ENCODE peak calls at places on chromosome 7, in six cellular contexts. One of them, this sample, is unnamed.
A peak's percentile ranks its signal among the peaks of the same experiment; 100 is the strongest.

GRCh38 chr7:41164440-41164839 is 538.5 kb downstream of the INHBA start:
- DNase-seq in cardiac fibroblast: no peak
- DNase-seq in mesothelial cell of epicardium: no peak
- DNase-seq in dorsolateral prefrontal cortex: no peak
- DNase-seq in A673: no peak
- DNase-seq in Calu3: no peak
- DNase-seq in this sample: no peak

GRCh38 chr7:121744319-121744718 is 128.6 kb upstream of the PTPRZ1 start:
- DNase-seq in Calu3: peak; percentile 25
- DNase-seq in cardiac fibroblast: no peak
- DNase-seq in A673: no peak
- DNase-seq in dorsolateral prefrontal cortex: no peak
- DNase-seq in mesothelial cell of epicardium: no peak
- DNase-seq in this sample: no peak

GRCh38 chr7:149001427-149002068 is 26.8 kb downstream of the PDIA4 start:
- DNase-seq in Calu3: no peak
- DNase-seq in A673: no peak
- DNase-seq in dorsolateral prefrontal cortex: no peak
- DNase-seq in mesothelial cell of epicardium: no peak
- DNase-seq in cardiac fibroblast: no peak
- DNase-seq in this sample: no peak

GRCh38 chr7:80735330-80735729 is 96.9 kb downstream of the CD36 start:
- DNase-seq in A673: no peak
- DNase-seq in cardiac fibroblast: no peak
- DNase-seq in Calu3: no peak
- DNase-seq in mesothelial cell of epicardium: no peak
- DNase-seq in dorsolateral prefrontal cortex: no peak
- DNase-seq in this sample: no peak

GRCh38 chr7:101985646-101986199 is 168.3 kb downstream of the CUX1 start:
- DNase-seq in cardiac fibroblast: no peak
- DNase-seq in Calu3: no peak
- DNase-seq in mesothelial cell of epicardium: no peak
- DNase-seq in A673: no peak
- DNase-seq in dorsolateral prefrontal cortex: no peak
- DNase-seq in this sample: no peak

GRCh38 chr7:70599446-70600190 is 532.3 kb upstream of the GALNT17 start:
- DNase-seq in mesothelial cell of epicardium: no peak
- DNase-seq in Calu3: no peak
- DNase-seq in A673: no peak
- DNase-seq in cardiac fibroblast: no peak
- DNase-seq in dorsolateral prefrontal cortex: no peak
- DNase-seq in this sample: no peak

GRCh38 chr7:117127585-117128168 is 174.4 kb downstream of the ST7 start:
- DNase-seq in A673: peak; percentile 82
- DNase-seq in Calu3: peak; percentile 47
- DNase-seq in mesothelial cell of epicardium: no peak
- DNase-seq in cardiac fibroblast: peak; percentile 83
- DNase-seq in dorsolateral prefrontal cortex: no peak
- DNase-seq in this sample: peak; percentile 46

GRCh38 chr7:114806590-114807167 is 115.2 kb upstream of the MDFIC start:
- DNase-seq in A673: peak; percentile 6
- DNase-seq in Calu3: no peak
- DNase-seq in dorsolateral prefrontal cortex: no peak
- DNase-seq in mesothelial cell of epicardium: no peak
- DNase-seq in cardiac fibroblast: no peak
- DNase-seq in this sample: no peak

GRCh38 chr7:28708458-28708951 is 249.6 kb downstream of the TRIL start:
- DNase-seq in cardiac fibroblast: no peak
- DNase-seq in mesothelial cell of epicardium: no peak
- DNase-seq in A673: peak; percentile 92
- DNase-seq in dorsolateral prefrontal cortex: peak; percentile 64
- DNase-seq in Calu3: no peak
- DNase-seq in this sample: no peak

GRCh38 chr7:135879238-135879637 is 97.9 kb downstream of the MTPN start:
- DNase-seq in cardiac fibroblast: peak; percentile 34
- DNase-seq in Calu3: no peak
- DNase-seq in A673: no peak
- DNase-seq in dorsolateral prefrontal cortex: no peak
- DNase-seq in mesothelial cell of epicardium: no peak
- DNase-seq in this sample: no peak

GRCh38 chr7:47461161-47461560 is 120.8 kb downstream of the TNS3 start:
- DNase-seq in A673: no peak
- DNase-seq in mesothelial cell of epicardium: no peak
- DNase-seq in cardiac fibroblast: peak; percentile 66
- DNase-seq in Calu3: no peak
- DNase-seq in dorsolateral prefrontal cortex: no peak
- DNase-seq in this sample: no peak

GRCh38 chr7:152054377-152055230 is 29.1 kb downstream of the GALNT11 start:
- DNase-seq in Calu3: no peak
- DNase-seq in dorsolateral prefrontal cortex: no peak
- DNase-seq in A673: peak; percentile 45
- DNase-seq in cardiac fibroblast: peak; percentile 81
- DNase-seq in mesothelial cell of epicardium: no peak
- DNase-seq in this sample: no peak

GRCh38 chr7:85600425-85600824 is 413.6 kb upstream of the SEMA3D start:
- DNase-seq in dorsolateral prefrontal cortex: no peak
- DNase-seq in Calu3: no peak
- DNase-seq in A673: no peak
- DNase-seq in mesothelial cell of epicardium: no peak
- DNase-seq in cardiac fibroblast: no peak
- DNase-seq in this sample: peak; percentile 10

GRCh38 chr7:10128748-10129147 is 844.9 kb upstream of the PHF14 start:
- DNase-seq in Calu3: peak; percentile 56
- DNase-seq in mesothelial cell of epicardium: no peak
- DNase-seq in cardiac fibroblast: no peak
- DNase-seq in A673: no peak
- DNase-seq in dorsolateral prefrontal cortex: no peak
- DNase-seq in this sample: peak; percentile 33
- TF ChIP-seq CTCF in Calu3: peak; percentile 58
- TF ChIP-seq CTCF in mesothelial cell of epicardium: peak; percentile 36
- TF ChIP-seq CTCF in cardiac fibroblast: no peak
- TF ChIP-seq CTCF in A673: peak; percentile 14
- TF ChIP-seq CTCF in dorsolateral prefrontal cortex: peak; percentile 72
- TF ChIP-seq CTCF in this sample: peak; percentile 62

GRCh38 chr7:2261611-2262010 is 19.6 kb downstream of the NUDT1 start:
- DNase-seq in dorsolateral prefrontal cortex: no peak
- DNase-seq in Calu3: no peak
- DNase-seq in cardiac fibroblast: no peak
- DNase-seq in mesothelial cell of epicardium: no peak
- DNase-seq in A673: no peak
- DNase-seq in this sample: no peak
- TF ChIP-seq CTCF in dorsolateral prefrontal cortex: no peak
- TF ChIP-seq CTCF in Calu3: no peak
- TF ChIP-seq CTCF in cardiac fibroblast: no peak
- TF ChIP-seq CTCF in mesothelial cell of epicardium: no peak
- TF ChIP-seq CTCF in A673: no peak
- TF ChIP-seq CTCF in this sample: no peak

GRCh38 chr7:1705856-1706255 is 35.8 kb downstream of the ELFN1 start:
- DNase-seq in Calu3: no peak
- DNase-seq in cardiac fibroblast: no peak
- DNase-seq in dorsolateral prefrontal cortex: no peak
- DNase-seq in mesothelial cell of epicardium: no peak
- DNase-seq in A673: no peak
- DNase-seq in this sample: no peak
- TF ChIP-seq CTCF in Calu3: no peak
- TF ChIP-seq CTCF in cardiac fibroblast: no peak
- TF ChIP-seq CTCF in dorsolateral prefrontal cortex: no peak
- TF ChIP-seq CTCF in mesothelial cell of epicardium: no peak
- TF ChIP-seq CTCF in A673: no peak
- TF ChIP-seq CTCF in this sample: no peak

DNA sequence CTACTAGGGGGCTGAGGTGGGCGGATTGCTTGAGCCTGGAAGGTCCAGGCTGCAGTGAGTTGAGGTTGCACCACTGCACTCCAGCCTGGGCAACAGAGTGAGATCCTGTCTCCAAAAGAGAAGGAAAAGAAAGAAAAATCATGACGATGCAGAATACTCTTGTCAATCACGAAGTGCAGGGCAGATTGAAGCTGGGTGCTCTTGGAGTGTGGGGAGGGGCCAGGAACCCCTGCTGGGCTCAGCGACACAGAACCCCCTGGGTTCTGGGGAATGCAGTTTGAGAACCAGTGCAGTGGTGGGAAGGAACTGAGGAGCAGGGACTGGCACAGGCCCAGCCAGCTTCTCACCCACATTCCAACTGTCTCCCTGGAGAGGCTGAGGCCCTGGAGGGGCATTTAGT is 10.8 kb upstream of the INTS1 start:
- DNase-seq in mesothelial cell of epicardium: no peak
- DNase-seq in cardiac fibroblast: peak; percentile 47
- DNase-seq in dorsolateral prefrontal cortex: no peak
- DNase-seq in A673: no peak
- DNase-seq in Calu3: no peak
- DNase-seq in this sample: no peak
- TF ChIP-seq CTCF in mesothelial cell of epicardium: no peak
- TF ChIP-seq CTCF in cardiac fibroblast: no peak
- TF ChIP-seq CTCF in dorsolateral prefrontal cortex: no peak
- TF ChIP-seq CTCF in A673: no peak
- TF ChIP-seq CTCF in Calu3: no peak
- TF ChIP-seq CTCF in this sample: no peak

DNA sequence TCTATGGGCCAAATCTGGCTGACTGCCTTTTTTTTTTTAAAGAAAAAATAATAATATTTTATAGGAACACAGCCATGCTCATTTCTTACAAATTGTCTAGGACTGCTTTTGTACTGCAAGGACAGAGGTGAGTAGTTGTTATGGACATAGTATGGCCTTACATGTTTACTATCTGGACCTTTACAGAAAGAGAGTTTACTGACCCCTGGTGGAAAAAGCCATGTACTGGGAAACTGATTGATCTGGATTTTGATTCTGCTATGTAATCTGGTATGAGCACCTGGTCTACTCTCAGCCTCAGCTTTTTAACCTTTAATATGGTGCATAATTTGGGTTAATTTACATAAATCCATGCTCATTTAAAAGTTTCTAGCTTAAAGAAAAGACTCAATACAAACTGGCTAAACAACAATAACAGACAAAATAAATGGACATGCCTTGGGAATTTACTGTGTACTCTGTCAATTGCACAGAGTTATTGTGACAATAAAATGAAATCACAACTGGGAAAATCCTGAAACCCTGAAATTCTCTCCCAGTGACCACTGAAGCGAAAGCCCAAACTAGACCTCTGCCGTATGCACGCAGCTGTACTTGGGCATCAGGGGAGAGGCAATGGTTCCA is 260.7 kb downstream of the BMPER start:
- DNase-seq in Calu3: peak; percentile 22
- DNase-seq in A673: peak; percentile 54
- DNase-seq in dorsolateral prefrontal cortex: no peak
- DNase-seq in mesothelial cell of epicardium: no peak
- DNase-seq in cardiac fibroblast: peak; percentile 70
- DNase-seq in this sample: peak; percentile 5
- TF ChIP-seq CTCF in Calu3: peak; percentile 50
- TF ChIP-seq CTCF in A673: peak; percentile 69
- TF ChIP-seq CTCF in dorsolateral prefrontal cortex: no peak
- TF ChIP-seq CTCF in mesothelial cell of epicardium: peak; percentile 40
- TF ChIP-seq CTCF in cardiac fibroblast: peak; percentile 75
- TF ChIP-seq CTCF in this sample: peak; percentile 72

GRCh38 chr7:158904599-158904998 is 48.2 kb downstream of the DYNC2I1 start:
- DNase-seq in mesothelial cell of epicardium: no peak
- DNase-seq in cardiac fibroblast: no peak
- DNase-seq in Calu3: no peak
- DNase-seq in A673: no peak
- DNase-seq in dorsolateral prefrontal cortex: no peak
- DNase-seq in this sample: no peak

GRCh38 chr7:158910254-158911053 is 54.1 kb downstream of the DYNC2I1 start:
- DNase-seq in A673: no peak
- DNase-seq in cardiac fibroblast: no peak
- DNase-seq in mesothelial cell of epicardium: no peak
- DNase-seq in dorsolateral prefrontal cortex: no peak
- DNase-seq in Calu3: no peak
- DNase-seq in this sample: no peak

GRCh38 chr7:158908552-158908951 is 52.2 kb downstream of the DYNC2I1 start:
- DNase-seq in mesothelial cell of epicardium: no peak
- DNase-seq in Calu3: no peak
- DNase-seq in cardiac fibroblast: no peak
- DNase-seq in A673: no peak
- DNase-seq in dorsolateral prefrontal cortex: no peak
- DNase-seq in this sample: no peak

GRCh38 chr7:158903897-158904541 is 47.7 kb downstream of the DYNC2I1 start:
- DNase-seq in cardiac fibroblast: no peak
- DNase-seq in Calu3: no peak
- DNase-seq in dorsolateral prefrontal cortex: no peak
- DNase-seq in mesothelial cell of epicardium: no peak
- DNase-seq in A673: no peak
- DNase-seq in this sample: no peak

DNA sequence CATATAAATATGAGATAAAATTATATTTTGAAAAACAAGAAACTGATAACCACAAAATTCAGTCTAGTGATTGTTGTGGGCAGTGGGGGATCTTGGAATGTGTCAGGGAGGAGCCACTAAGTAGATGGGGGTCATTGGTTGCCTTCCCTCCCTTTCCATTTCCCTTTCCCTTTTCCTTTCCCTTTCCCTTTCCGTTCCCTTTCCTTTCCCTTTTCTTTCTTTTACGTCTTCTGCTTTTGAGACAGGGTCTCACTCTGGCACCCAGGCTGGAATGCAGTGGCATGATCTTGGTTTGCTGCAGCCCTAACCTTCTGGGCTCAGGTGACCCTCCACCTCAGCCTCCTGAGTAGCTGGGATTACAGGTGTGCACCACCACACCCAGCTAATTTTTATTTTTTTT is 51.0 kb downstream of the DYNC2I1 start:
- DNase-seq in A673: no peak
- DNase-seq in mesothelial cell of epicardium: no peak
- DNase-seq in dorsolateral prefrontal cortex: no peak
- DNase-seq in cardiac fibroblast: no peak
- DNase-seq in Calu3: no peak
- DNase-seq in this sample: no peak
- TF ChIP-seq CTCF in A673: no peak
- TF ChIP-seq CTCF in mesothelial cell of epicardium: no peak
- TF ChIP-seq CTCF in dorsolateral prefrontal cortex: no peak
- TF ChIP-seq CTCF in cardiac fibroblast: no peak
- TF ChIP-seq CTCF in Calu3: no peak
- TF ChIP-seq CTCF in this sample: no peak

DNA sequence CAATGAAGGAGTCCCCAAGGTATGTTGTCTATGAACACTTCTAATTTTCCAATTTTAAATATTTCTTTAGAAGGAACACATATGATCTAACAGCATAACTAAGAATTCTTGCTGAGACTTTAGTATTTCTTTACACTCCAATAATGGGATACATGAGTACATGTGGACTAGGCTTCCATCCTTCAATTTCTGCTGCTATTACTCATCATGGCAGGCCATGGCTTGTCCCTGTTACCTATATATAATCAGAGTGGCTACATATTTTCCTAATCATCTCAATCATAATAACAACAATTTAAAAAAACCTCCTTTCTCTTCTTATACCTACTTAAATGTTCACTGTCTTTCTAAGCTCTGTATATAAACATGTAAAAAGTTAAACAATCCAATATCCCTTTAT is 60.3 kb upstream of the TAC1 start:
- DNase-seq in Calu3: no peak
- DNase-seq in dorsolateral prefrontal cortex: no peak
- DNase-seq in mesothelial cell of epicardium: no peak
- DNase-seq in A673: no peak
- DNase-seq in cardiac fibroblast: no peak
- DNase-seq in this sample: no peak
- TF ChIP-seq CTCF in Calu3: no peak
- TF ChIP-seq CTCF in dorsolateral prefrontal cortex: no peak
- TF ChIP-seq CTCF in mesothelial cell of epicardium: no peak
- TF ChIP-seq CTCF in A673: no peak
- TF ChIP-seq CTCF in cardiac fibroblast: no peak
- TF ChIP-seq CTCF in this sample: no peak

GRCh38 chr7:27245124-27245797 is 2.7 kb downstream of the EVX1 start:
- DNase-seq in A673: no peak
- DNase-seq in cardiac fibroblast: no peak
- DNase-seq in dorsolateral prefrontal cortex: no peak
- DNase-seq in mesothelial cell of epicardium: no peak
- DNase-seq in Calu3: no peak
- DNase-seq in this sample: no peak
- TF ChIP-seq CTCF in A673: no peak
- TF ChIP-seq CTCF in cardiac fibroblast: no peak
- TF ChIP-seq CTCF in dorsolateral prefrontal cortex: no peak
- TF ChIP-seq CTCF in mesothelial cell of epicardium: no peak
- TF ChIP-seq CTCF in Calu3: no peak
- TF ChIP-seq CTCF in this sample: no peak

GRCh38 chr7:143449793-143450192 is 6.5 kb downstream of the TAS2R60 start:
- DNase-seq in mesothelial cell of epicardium: no peak
- DNase-seq in cardiac fibroblast: no peak
- DNase-seq in A673: no peak
- DNase-seq in Calu3: no peak
- DNase-seq in dorsolateral prefrontal cortex: no peak
- DNase-seq in this sample: no peak
- TF ChIP-seq CTCF in mesothelial cell of epicardium: no peak
- TF ChIP-seq CTCF in cardiac fibroblast: no peak
- TF ChIP-seq CTCF in A673: no peak
- TF ChIP-seq CTCF in Calu3: no peak
- TF ChIP-seq CTCF in dorsolateral prefrontal cortex: no peak
- TF ChIP-seq CTCF in this sample: no peak